ENCODE peak calls at places on chromosome 6, in four cellular contexts. J, B, X and P are unnamed samples.

GRCh38 chr6:5205877-5206840 is 54.6 kb downstream of the LYRM4 start:
- DNase-seq in J (no peak), B (no peak), X (no peak), P (no peak)

GRCh38 chr6:165817771-165818170 is 154.7 kb upstream of the PDE10A start:
- DNase-seq in X (no peak), B (no peak), J (no peak), P (no peak)

GRCh38 chr6:16562498-16562897 is 198.8 kb downstream of the ATXN1 start:
- DNase-seq in J (no peak), X (no peak), B (no peak), P (no peak)

GRCh38 chr6:16405349-16405865 is 167.0 kb downstream of the GMPR start:
- DNase-seq in J (no peak), B (no peak), X (no peak), P (no peak)

GRCh38 chr6:57423468-57423867 is 106.0 kb downstream of the PRIM2 start:
- DNase-seq in J (no peak), X (no peak), B (no peak), P (no peak)

GRCh38 chr6:73058736-73059135 is 166.6 kb downstream of the KHDC1L start:
- DNase-seq in B (no peak), J (no peak), X (no peak), P (no peak)

GRCh38 chr6:133571681-133572080 is 317.2 kb upstream of the TCF21 start:
- DNase-seq in X (no peak), B (no peak), J (no peak), P (no peak)

GRCh38 chr6:53309059-53309896 is 39.5 kb downstream of the ELOVL5 start:
- DNase-seq in B (no peak), X (no peak), J (no peak), P (no peak)

GRCh38 chr6:107237992-107238660 is 122.8 kb upstream of the BEND3 start:
- DNase-seq in X (no peak), B (no peak), J (no peak), P (no peak)

GRCh38 chr6:22361576-22361975 is 64.7 kb upstream of the PRL start:
- DNase-seq in B (no peak), J (no peak), X (no peak), P (no peak)

GRCh38 chr6:125670586-125670985 is 78.8 kb upstream of the HEY2 start:
- DNase-seq in X (no peak), J (no peak), B (no peak), P (no peak)

GRCh38 chr6:56827908-56828649 is 126.8 kb upstream of the BEND6 start:
- DNase-seq in X (no peak), J (no peak), B (no peak), P (no peak)

GRCh38 chr6:159842035-159842434 is 42.0 kb downstream of the PNLDC1 start:
- DNase-seq in X (no peak), B (no peak), J (no peak), P (no peak)

GRCh38 chr6:38220069-38220723 is 400.7 kb downstream of the ZFAND3 start:
- DNase-seq in J (no peak), X (no peak), B (no peak), P (no peak)

GRCh38 chr6:159074866-159075265 is 30.1 kb upstream of the TAGAP start:
- DNase-seq in X (no peak), B (no peak), J (no peak), P (no peak)

GRCh38 chr6:20868397-20869185 is 334.3 kb downstream of the CDKAL1 start:
- DNase-seq in X (no peak), J (no peak), B (no peak), P (no peak)

GRCh38 chr6:38943964-38944363 is 104.6 kb upstream of the GLP1R start:
- DNase-seq in B (no peak), J (no peak), X (no peak), P (no peak)

GRCh38 chr6:139587469-139587868 is 213.0 kb upstream of the CITED2 start:
- DNase-seq in B (no peak), J (no peak), X (no peak), P (no peak)

GRCh38 chr6:101226677-101227135 is 166.8 kb upstream of the GRIK2 start:
- DNase-seq in X (no peak), B (peak), J (no peak), P (no peak)

GRCh38 chr6:111602481-111603404 is 2.9 kb downstream of the TRAF3IP2 start:
- DNase-seq in X (no peak), B (no peak), J (no peak), P (no peak)

GRCh38 chr6:114747995-114748625 is 405.3 kb upstream of the HS3ST5 start:
- DNase-seq in J (no peak), X (no peak), B (peak), P (peak)

GRCh38 chr6:158322724-158323560 is 10.7 kb downstream of the TULP4 start:
- DNase-seq in J (no peak), X (no peak), B (no peak), P (no peak)

GRCh38 chr6:161242779-161243693 is 30.8 kb downstream of the AGPAT4 start:
- DNase-seq in B (peak), X (no peak), J (peak), P (no peak)

GRCh38 chr6:113347420-113347819 is 509.7 kb upstream of the MARCKS start:
- DNase-seq in J (no peak), B (no peak), X (no peak), P (no peak)

GRCh38 chr6:43934803-43935602 is 165.0 kb downstream of the VEGFA start:
- DNase-seq in J (no peak), B (no peak), X (no peak), P (no peak)

GRCh38 chr6:39004801-39005200 is 43.8 kb upstream of the GLP1R start:
- DNase-seq in J (no peak), B (no peak), X (no peak), P (no peak)

GRCh38 chr6:68967549-68968300 is 332.6 kb downstream of the ADGRB3 start:
- DNase-seq in J (peak), X (peak), B (peak), P (peak)

GRCh38 chr6:3770023-3770422 is 18.5 kb upstream of the PXDC1 start:
- DNase-seq in X (no peak), J (no peak), B (no peak), P (no peak)

GRCh38 chr6:31717499-31718222 is 2.5 kb downstream of the LY6G6D start:
- DNase-seq in X (no peak), J (no peak), B (no peak), P (no peak)

GRCh38 chr6:105851181-105851580 is 235.0 kb upstream of the PRDM1 start:
- DNase-seq in J (no peak), X (no peak), B (no peak), P (no peak)